ENCODE peak calls at places on chromosomes 2 and 18, in eight cellular contexts. X is dorsolateral prefrontal cortex, U is HepG2, B is bronchial epithelial cell, N is cardiac muscle cell, C is ovary, D is psoas muscle, Q is omental fat pad. F is an unnamed sample.

GRCh38 chr2:161994766-161995165 is 79.2 kb downstream of the DPP4 start:
- DNase-seq in Q (no peak), B (no peak), D (no peak), C (no peak), N (no peak), X (no peak), U (no peak), F (no peak)

GRCh38 chr18:79590191-79591039 is 89.2 kb upstream of the CTDP1 start:
- DNase-seq in Q (no peak), N (peak), C (no peak), X (peak), B (no peak), U (no peak), D (no peak), F (no peak)

GRCh38 chr2:101627284-101628049 is 70.0 kb upstream of the MAP4K4 start:
- DNase-seq in Q (no peak), U (peak), N (no peak), B (no peak), X (no peak), C (no peak), D (no peak), F (no peak)

GRCh38 chr18:40917096-40917495 is 1037.9 kb upstream of the PIK3C3 start:
- DNase-seq in U (no peak), B (peak), X (no peak), C (no peak), N (no peak), Q (no peak), D (no peak), F (no peak)

GRCh38 chr2:96485751-96486643 is 19.2 kb downstream of the NEURL3 start:
- DNase-seq in D (peak), X (no peak), Q (no peak), U (peak), C (peak), N (peak), B (peak), F (peak)

GRCh38 chr18:35495821-35496368 is 1.9 kb downstream of the INO80C start:
- DNase-seq in U (no peak), D (no peak), Q (no peak), X (no peak), N (no peak), C (no peak), B (no peak), F (no peak)

GRCh38 chr18:23311346-23312103 is 141.6 kb upstream of the RIOK3 start:
- DNase-seq in U (no peak), Q (peak), X (no peak), N (peak), D (peak), B (peak), C (peak), F (no peak)

GRCh38 chr18:23565916-23566547 is 20.3 kb downstream of the NPC1 start:
- DNase-seq in U (no peak), C (no peak), D (no peak), Q (no peak), X (no peak), N (no peak), B (peak), F (no peak)

GRCh38 chr2:127355407-127356008 is 32.3 kb downstream of the MAP3K2 start:
- DNase-seq in Q (no peak), N (no peak), U (peak), X (no peak), C (no peak), D (no peak), B (peak), F (no peak)

GRCh38 chr2:227406177-227407031 is 18.7 kb upstream of the SCYGR1 start:
- DNase-seq in C (peak), X (peak), D (no peak), U (peak), B (peak), N (peak), Q (no peak), F (peak)

GRCh38 chr2:110984654-110985053 is 136.1 kb upstream of the BCL2L11 start:
- DNase-seq in C (no peak), U (no peak), D (no peak), N (no peak), Q (no peak), X (no peak), B (no peak), F (no peak)

GRCh38 chr2:236168110-236169067 is at the start of gene GBX2:
- DNase-seq in X (no peak), N (peak), C (no peak), B (peak), U (no peak), D (no peak), Q (no peak), F (no peak)

GRCh38 chr18:6682437-6683111 is 46.9 kb upstream of the ARHGAP28 start:
- DNase-seq in D (no peak), C (peak), Q (no peak), B (peak), X (no peak), N (peak), U (no peak), F (no peak)

GRCh38 chr18:48490641-48491040 is 48.2 kb upstream of the CTIF start:
- DNase-seq in X (no peak), N (peak), U (no peak), B (no peak), Q (no peak), D (no peak), C (no peak), F (no peak)

GRCh38 chr2:241947004-241947350 is 77.4 kb downstream of the RTP5 start:
- DNase-seq in B (no peak), N (no peak), X (no peak), U (no peak), D (no peak), C (no peak), Q (no peak), F (no peak)

GRCh38 chr2:58918138-58918537 is 677.0 kb upstream of the FANCL start:
- DNase-seq in U (no peak), N (no peak), D (no peak), X (no peak), C (no peak), B (no peak), Q (no peak), F (no peak)

GRCh38 chr18:24710474-24710873 is 250.0 kb downstream of the HRH4 start:
- DNase-seq in D (no peak), C (no peak), Q (no peak), U (no peak), N (no peak), X (no peak), B (no peak), F (no peak)

GRCh38 chr2:72893594-72894319 is 6.5 kb downstream of the SPR start:
- DNase-seq in B (peak), X (peak), N (peak), U (peak), D (no peak), Q (no peak), C (no peak), F (peak)

GRCh38 chr18:63299837-63300787 is 19.5 kb downstream of the BCL2 start:
- DNase-seq in Q (no peak), D (no peak), X (no peak), N (no peak), C (no peak), U (no peak), B (no peak), F (no peak)

GRCh38 chr2:20796374-20796791 is 26.5 kb downstream of the LDAH start:
- DNase-seq in N (peak), B (peak), U (peak), D (no peak), Q (no peak), X (no peak), C (no peak), F (no peak)

GRCh38 chr2:169768262-169768995 is 30.2 kb upstream of the SSB start:
- DNase-seq in B (no peak), Q (no peak), U (no peak), C (no peak), D (peak), N (no peak), X (no peak), F (peak)

GRCh38 chr2:241859436-241860183 is 916 bp upstream of the PDCD1 start:
- DNase-seq in Q (no peak), X (peak), U (no peak), D (peak), C (peak), B (no peak), N (peak), F (no peak)

GRCh38 chr2:37418956-37419355 is 74.5 kb downstream of the QPCT start:
- DNase-seq in U (no peak), B (peak), D (no peak), X (no peak), Q (no peak), N (no peak), C (no peak), F (no peak)
- TF ChIP-seq CTCF in U (no peak), B (no peak), D (no peak), X (no peak), Q (no peak), N (no peak), C (no peak), F (no peak)

GRCh38 chr2:121173112-121173511 is 111.9 kb downstream of the TFCP2L1 start:
- DNase-seq in X (no peak), Q (no peak), B (peak), U (no peak), D (no peak), C (no peak), N (no peak), F (no peak)
- TF ChIP-seq CTCF in X (no peak), Q (no peak), B (no peak), U (no peak), D (no peak), C (no peak), N (no peak), F (no peak)

DNA sequence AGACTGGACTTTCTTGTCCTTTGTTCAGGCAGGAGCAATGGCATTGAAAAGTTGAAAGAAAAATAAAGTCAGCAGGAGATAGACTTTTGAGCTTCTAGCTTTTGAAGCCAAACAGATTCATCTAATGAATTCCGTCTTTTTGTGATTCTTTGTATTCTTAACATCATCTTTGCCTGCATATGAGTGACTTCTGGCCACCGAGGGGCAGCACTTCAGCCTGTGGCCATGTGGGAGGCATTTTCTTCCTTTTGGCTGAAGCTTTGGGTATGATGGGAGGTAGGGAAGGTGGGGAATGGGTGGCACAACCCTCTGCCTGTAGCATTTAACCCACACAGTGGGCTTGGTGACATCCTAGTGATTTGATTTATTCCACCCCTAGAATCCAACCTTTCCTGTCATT is 220.6 kb downstream of the SETBP1 start:
- DNase-seq in Q (no peak), X (no peak), N (no peak), B (no peak), D (no peak), C (no peak), U (no peak), F (no peak)
- TF ChIP-seq CTCF in Q (no peak), X (no peak), N (peak), B (peak), D (peak), C (no peak), U (no peak), F (no peak)

DNA sequence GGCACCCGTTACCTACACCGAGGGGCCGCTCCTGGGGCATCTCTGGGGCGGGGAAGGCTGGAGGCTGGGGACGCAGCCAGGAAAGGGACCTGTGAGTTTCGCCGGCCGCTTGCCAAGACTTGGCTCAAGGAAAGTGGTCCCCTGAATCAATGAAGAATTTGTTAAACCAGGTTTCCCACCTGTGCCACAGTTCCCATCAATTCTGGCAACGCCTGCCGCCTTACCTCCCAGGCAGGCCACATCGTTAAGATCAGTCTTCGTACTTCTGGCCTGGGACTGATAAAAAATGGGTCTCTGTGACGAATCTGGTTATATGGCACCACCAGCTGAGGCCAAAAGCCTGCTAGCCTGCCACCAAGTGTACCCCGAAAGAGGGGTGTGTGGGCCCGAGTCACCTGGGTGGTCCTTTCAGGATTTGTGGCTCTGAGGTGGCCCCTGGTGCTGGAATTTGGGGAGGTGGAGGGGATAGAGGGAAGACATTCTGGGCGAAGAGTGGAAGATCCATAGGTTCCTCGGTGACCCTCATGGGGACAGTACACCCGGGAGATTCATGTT is 789 bp upstream of the TGFA start:
- DNase-seq in B (no peak), X (no peak), Q (no peak), C (no peak), D (no peak), U (no peak), N (no peak), F (no peak)
- TF ChIP-seq CTCF in B (no peak), X (peak), Q (peak), C (no peak), D (no peak), U (no peak), N (no peak), F (peak)

DNA sequence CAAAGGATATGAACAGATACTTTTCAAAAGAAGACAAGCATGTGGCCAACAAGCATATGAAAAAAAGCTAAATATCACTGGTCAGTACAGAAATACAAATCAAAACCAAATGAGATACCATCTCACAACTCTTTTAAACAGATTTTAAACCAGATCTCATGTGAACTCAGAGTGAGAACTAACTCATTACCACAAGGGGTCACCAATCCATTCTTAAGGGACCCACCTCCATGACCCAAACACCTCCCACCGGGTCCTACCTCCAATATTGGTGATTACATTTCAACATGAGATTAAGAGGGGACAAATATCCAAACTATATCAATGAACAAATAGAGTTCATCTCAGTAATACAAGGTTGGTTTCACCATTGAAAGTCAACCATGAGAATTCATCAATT is 319.8 kb upstream of the GULP1 start:
- DNase-seq in D (no peak), Q (no peak), X (no peak), U (no peak), N (no peak), B (no peak), C (no peak), F (no peak)
- TF ChIP-seq CTCF in D (no peak), Q (no peak), X (no peak), U (no peak), N (no peak), B (no peak), C (no peak), F (no peak)

GRCh38 chr2:37638973-37639372 is 32.5 kb downstream of the CDC42EP3 start:
- DNase-seq in N (no peak), C (no peak), U (no peak), X (no peak), B (no peak), Q (no peak), D (no peak), F (no peak)

GRCh38 chr2:37635359-37636208 is 35.9 kb downstream of the CDC42EP3 start:
- DNase-seq in X (no peak), Q (no peak), C (no peak), B (peak), D (no peak), U (no peak), N (peak), F (no peak)

GRCh38 chr2:37637985-37638384 is 33.5 kb downstream of the CDC42EP3 start:
- DNase-seq in X (no peak), C (no peak), U (no peak), Q (no peak), B (no peak), N (no peak), D (no peak), F (no peak)

GRCh38 chr2:37636209-37637077 is 35.0 kb downstream of the CDC42EP3 start:
- DNase-seq in D (no peak), Q (no peak), B (no peak), C (no peak), X (no peak), N (no peak), U (no peak), F (no peak)

GRCh38 chr2:37637122-37637875 is 34.1 kb downstream of the CDC42EP3 start:
- DNase-seq in C (no peak), N (no peak), X (no peak), U (no peak), B (no peak), Q (no peak), D (no peak), F (no peak)
- TF ChIP-seq CTCF in C (no peak), N (peak), X (no peak), U (no peak), B (no peak), Q (no peak), D (no peak), F (no peak)

GRCh38 chr18:70931942-70932814 is 643.3 kb downstream of the SOCS6 start:
- DNase-seq in X (no peak), B (peak), U (peak), D (no peak), N (peak), C (no peak), Q (no peak), F (no peak)
- TF ChIP-seq CTCF in X (peak), B (peak), U (peak), D (no peak), N (peak), C (no peak), Q (no peak), F (peak)

GRCh38 chr2:155223781-155224406 is 525.4 kb downstream of the KCNJ3 start:
- DNase-seq in C (no peak), U (peak), X (no peak), N (no peak), B (peak), Q (no peak), D (no peak), F (no peak)
- TF ChIP-seq CTCF in C (no peak), U (peak), X (peak), N (no peak), B (no peak), Q (no peak), D (peak), F (peak)

F was measured in pancreas.